ENCODE peak calls at places on chromosomes 4 and X, in four cellular contexts. G is H1, I is K562, P is HepG2. K is an unnamed sample.

GRCh38 chr4:136917312-136918110 is 614.8 kb downstream of the PCDH18 start:
- DNase-seq in G (no peak), I (no peak), P (no peak), K (no peak)

GRCh38 chr4:73917081-73917501 is 47.9 kb downstream of the CXCL1 start:
- DNase-seq in G (no peak), I (no peak), P (no peak), K (no peak)

GRCh38 chr4:4875147-4875546 is 15.7 kb downstream of the MSX1 start:
- DNase-seq in G (no peak), I (no peak), P (no peak), K (no peak)

GRCh38 chrX:132631579-132632232 is 142.9 kb upstream of the MBNL3 start:
- DNase-seq in G (no peak), I (peak; percentile 28), P (peak; percentile 31), K (no peak)

GRCh38 chr4:68372588-68372987 is 22.7 kb upstream of the YTHDC1 start:
- DNase-seq in G (no peak), I (no peak), P (no peak), K (no peak)

GRCh38 chr4:123256901-123257300 is 139.7 kb upstream of the SPRY1 start:
- DNase-seq in G (no peak), I (no peak), P (no peak), K (no peak)

GRCh38 chr4:138242076-138242829 is at the start of gene SLC7A11:
- DNase-seq in G (peak; percentile 58), I (peak; percentile 95), P (peak; percentile 97), K (peak; percentile 96)

GRCh38 chr4:76738081-76738931 is 159.6 kb downstream of the SOWAHB start:
- DNase-seq in G (no peak), I (no peak), P (no peak), K (no peak)

GRCh38 chrX:137430301-137430700 is 135.6 kb upstream of the ZIC3 start:
- DNase-seq in G (no peak), I (no peak), P (no peak), K (no peak)

DNA sequence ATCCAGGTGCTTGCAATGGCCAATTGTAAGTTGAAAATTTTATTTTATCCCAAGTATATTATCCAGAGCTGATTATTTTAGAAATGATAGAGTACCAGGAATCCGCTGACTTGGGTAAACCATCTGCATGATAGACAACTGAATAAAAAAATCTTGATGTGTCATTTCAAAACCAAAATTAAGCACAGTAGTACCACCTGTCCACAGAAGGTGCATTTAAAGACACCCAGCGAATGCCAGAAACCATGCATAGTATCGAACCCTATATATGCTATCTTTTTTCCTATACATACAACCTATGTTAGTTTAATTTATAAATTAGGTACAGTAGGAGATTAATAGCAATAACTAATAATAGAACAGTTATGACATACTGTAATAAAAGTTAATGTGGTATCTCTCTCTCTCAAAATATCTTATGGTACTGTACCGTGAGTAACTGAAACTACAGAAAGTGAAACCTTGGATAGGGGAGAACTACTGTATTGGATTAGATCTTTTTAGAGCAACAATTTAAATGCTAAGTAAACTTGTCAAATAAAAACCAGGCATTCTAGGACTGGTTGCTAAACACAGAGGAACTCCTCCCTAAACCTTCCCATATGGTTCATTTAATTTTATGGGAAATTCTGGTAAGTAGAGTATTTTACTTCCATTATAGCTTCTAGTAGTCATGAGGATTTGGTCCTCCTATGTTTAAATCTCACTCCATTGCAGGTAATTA is 6.3 kb downstream of the NEIL3 start:
- DNase-seq in G (no peak), I (no peak), P (no peak), K (no peak)
- TF ChIP-seq FOSL1 in G (no peak), I (no peak), P (no peak), K (no peak)

DNA sequence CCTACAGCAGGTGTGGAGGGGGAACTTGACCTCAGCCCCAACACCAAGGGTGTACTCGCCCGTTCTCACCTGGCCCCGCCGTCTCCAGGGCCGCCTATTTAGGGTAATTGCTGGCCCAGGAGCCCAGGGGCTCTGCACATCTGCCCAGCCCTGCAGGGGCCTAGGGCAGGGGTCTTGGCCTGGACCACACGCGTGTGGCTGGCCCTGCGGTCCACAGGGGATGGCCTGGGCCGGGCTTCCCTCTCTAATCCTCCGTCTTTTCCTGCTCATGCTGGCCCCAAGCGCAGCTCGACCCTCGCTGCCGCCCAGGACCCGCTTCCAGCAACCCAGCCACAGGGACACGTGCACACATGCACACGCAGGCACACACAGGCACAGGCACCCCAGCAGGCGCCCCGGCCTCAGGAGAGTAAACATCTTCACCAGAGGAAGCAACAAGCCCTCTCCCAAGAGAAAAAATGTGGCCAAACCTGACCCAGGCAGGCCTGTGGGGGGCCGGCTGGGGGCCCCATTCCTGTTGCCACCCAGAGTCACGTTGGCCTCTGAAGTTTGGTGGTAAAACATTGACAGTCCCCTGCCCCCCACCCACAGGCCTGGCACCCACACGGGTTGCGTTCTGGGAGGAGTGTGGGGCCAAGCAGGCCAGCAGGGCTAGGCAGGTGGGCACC is 24.6 kb upstream of the FGFR3 start:
- DNase-seq in G (no peak), I (no peak), P (peak; percentile 35), K (no peak)
- TF ChIP-seq FOSL1 in G (no peak), I (no peak), P (no peak), K (no peak)

DNA sequence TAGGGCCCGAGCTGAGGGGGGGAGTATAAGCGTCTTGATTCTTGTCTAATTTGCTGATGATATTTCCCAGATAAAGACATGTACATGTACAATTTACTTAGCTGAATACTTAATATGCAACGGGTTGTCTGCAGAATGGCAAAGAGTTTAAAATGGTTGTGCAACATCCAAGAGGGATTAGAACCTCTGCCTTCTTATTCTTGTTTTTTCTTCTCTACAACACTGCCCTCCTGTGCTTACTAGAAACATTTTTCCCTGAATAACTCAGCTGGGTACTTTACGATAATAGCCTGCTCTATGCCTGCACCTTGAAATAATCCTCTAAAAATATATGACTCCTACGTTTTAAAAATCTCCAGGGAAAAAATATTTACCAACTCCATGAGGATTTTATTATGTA is 41.8 kb downstream of the INTS12 start:
- DNase-seq in G (no peak), I (peak; percentile 9), P (no peak), K (no peak)
- TF ChIP-seq FOSL1 in G (no peak), I (no peak), P (no peak), K (no peak)

GRCh38 chr4:159881158-159881557 is 778.3 kb downstream of the RAPGEF2 start:
- DNase-seq in G (no peak), I (no peak), P (no peak), K (no peak)

DNA sequence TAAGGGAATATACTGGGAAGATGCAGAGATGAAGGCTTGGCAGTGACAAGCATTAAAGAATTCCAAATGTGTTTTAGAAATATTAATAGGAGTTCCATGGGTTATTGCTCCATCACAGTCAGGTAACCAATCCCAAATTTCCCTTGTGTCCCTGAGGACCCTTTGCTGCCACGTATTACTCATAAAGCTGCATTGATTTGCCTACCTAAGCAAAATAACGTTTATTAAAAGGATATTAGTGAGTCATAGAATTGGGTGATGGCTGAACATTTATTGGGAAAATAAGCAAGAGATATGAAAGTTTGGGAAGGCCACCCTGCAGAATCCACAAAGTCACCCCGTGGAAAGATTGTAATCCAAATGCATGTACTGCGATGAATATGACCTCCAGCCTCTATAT is 782.1 kb downstream of the RAPGEF2 start:
- DNase-seq in G (no peak), I (no peak), P (no peak), K (no peak)
- TF ChIP-seq FOSL1 in G (no peak), I (no peak), P (no peak), K (no peak)

GRCh38 chr4:88382621-88383020 is 4.0 kb downstream of the HERC6 start:
- DNase-seq in G (no peak), I (no peak), P (no peak), K (no peak)
- TF ChIP-seq FOSL1 in G (no peak), I (no peak), P (no peak), K (no peak)

DNA sequence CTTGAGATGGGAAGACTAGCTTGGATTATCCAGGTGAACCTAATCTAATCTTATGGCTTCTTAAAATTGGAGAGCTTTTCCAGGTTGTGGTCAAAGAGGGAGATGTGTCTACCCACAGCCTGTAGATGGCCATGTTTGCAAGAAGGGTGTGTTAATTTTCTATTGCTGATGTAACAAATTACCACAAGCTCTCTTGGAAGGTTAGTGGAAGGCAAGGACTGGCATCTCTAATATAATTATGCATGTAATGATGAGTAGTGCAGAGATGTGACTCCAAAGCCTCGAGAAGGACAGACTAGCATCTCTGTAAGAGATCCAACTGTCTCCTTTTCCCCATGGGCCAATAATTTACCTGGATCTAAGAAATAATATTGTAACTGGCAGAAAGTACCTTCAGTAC is 3.2 kb upstream of the ADH1B start:
- DNase-seq in G (no peak), I (no peak), P (no peak), K (no peak)
- TF ChIP-seq FOSL1 in G (no peak), I (no peak), P (no peak), K (no peak)

GRCh38 chrX:127128282-127128681 is 308.8 kb downstream of the PRR32 start:
- DNase-seq in G (no peak), I (no peak), P (no peak), K (no peak)
- TF ChIP-seq FOSL1 in G (no peak), I (no peak), P (no peak), K (no peak)

GRCh38 chrX:100673397-100673953 is 29.5 kb downstream of the SRPX2 start:
- DNase-seq in G (no peak), I (no peak), P (no peak), K (no peak)
- TF ChIP-seq FOSL1 in G (no peak), I (no peak), P (no peak), K (no peak)

GRCh38 chr4:151228196-151229119 is 48.5 kb upstream of the PRSS48 start:
- DNase-seq in G (no peak), I (no peak), P (no peak), K (no peak)

GRCh38 chr4:151231915-151232595 is 44.9 kb upstream of the PRSS48 start:
- DNase-seq in G (no peak), I (no peak), P (no peak), K (no peak)

GRCh38 chr4:151226004-151226932 is 50.7 kb upstream of the PRSS48 start:
- DNase-seq in G (no peak), I (no peak), P (no peak), K (peak; percentile 24)

GRCh38 chr4:151223465-151223864 is 53.5 kb upstream of the PRSS48 start:
- DNase-seq in G (no peak), I (no peak), P (no peak), K (no peak)

DNA sequence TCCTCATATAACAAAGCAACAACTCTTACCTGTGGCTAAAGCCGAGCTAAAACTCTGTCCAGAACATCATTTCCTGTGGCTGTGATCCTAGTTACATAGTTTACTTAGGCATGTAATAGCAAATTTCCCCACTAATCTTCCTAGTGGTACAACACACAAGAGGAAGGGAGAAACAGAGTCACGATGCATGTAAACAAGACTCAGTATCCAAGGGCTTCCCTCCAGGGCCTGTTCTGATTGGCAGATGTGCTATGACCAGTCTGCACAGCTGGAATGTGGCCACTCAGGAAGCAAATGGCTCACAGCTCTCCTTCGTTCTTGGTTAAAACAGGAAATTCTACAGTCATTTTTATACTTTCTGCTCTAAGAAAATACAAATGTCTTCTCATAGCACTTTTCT is 49.2 kb upstream of the PRSS48 start:
- DNase-seq in G (no peak), I (no peak), P (no peak), K (no peak)
- TF ChIP-seq FOSL1 in G (no peak), I (no peak), P (no peak), K (no peak)